ENCODE peak calls at places on chromosomes 16 and 17, in six cellular contexts. L, R, A, G, I and J are unnamed samples.
A peak's percentile ranks its signal among the peaks of the same experiment; 100 is the strongest.

GRCh38 chr17:5050281-5050680 is 15.1 kb upstream of the SLC52A1 start:
- DNase-seq in L (no peak), R (no peak), A (no peak), G (no peak), I (no peak), J (no peak)

GRCh38 chr16:11672206-11673090 is 4.2 kb downstream of the SNN start:
- DNase-seq in L (no peak), R (no peak), A (no peak), G (peak; percentile 38), I (peak; percentile 43), J (peak; percentile 74)

GRCh38 chr17:50169121-50169764 is 3.4 kb downstream of the SGCA start:
- DNase-seq in L (no peak), R (peak; percentile 22), A (peak; percentile 53), G (peak; percentile 53), I (peak; percentile 61), J (no peak)

GRCh38 chr16:1941924-1942809 is 832 bp downstream of the MSRB1 start:
- DNase-seq in L (no peak), R (no peak), A (no peak), G (no peak), I (no peak), J (no peak)

GRCh38 chr17:50080827-50081226 is 14.3 kb upstream of the PDK2 start:
- DNase-seq in L (peak; percentile 55), R (no peak), A (no peak), G (no peak), I (no peak), J (no peak)

GRCh38 chr17:58402047-58402446 is 15.3 kb downstream of the RNF43 start:
- DNase-seq in L (no peak), R (no peak), A (no peak), G (no peak), I (peak; percentile 38), J (no peak)

GRCh38 chr17:51869387-51869786 is 289.1 kb downstream of the CA10 start:
- DNase-seq in L (no peak), R (no peak), A (peak; percentile 12), G (no peak), I (peak; percentile 51), J (no peak)

GRCh38 chr17:9389116-9389515 is 186.5 kb downstream of the STX8 start:
- DNase-seq in L (no peak), R (no peak), A (no peak), G (no peak), I (no peak), J (no peak)

GRCh38 chr17:15185625-15185991 is 79.5 kb downstream of the PMP22 start:
- DNase-seq in L (no peak), R (no peak), A (no peak), G (no peak), I (no peak), J (no peak)

GRCh38 chr17:60524463-60525346 is 1.3 kb downstream of the APPBP2 start:
- DNase-seq in L (no peak), R (no peak), A (no peak), G (no peak), I (no peak), J (no peak)

GRCh38 chr17:3729881-3730280 is 6.2 kb downstream of the HASPIN start:
- DNase-seq in L (no peak), R (no peak), A (no peak), G (no peak), I (no peak), J (no peak)

GRCh38 chr16:84368327-84368996 is at the start of gene ATP2C2:
- DNase-seq in L (no peak), R (no peak), A (no peak), G (no peak), I (no peak), J (no peak)

GRCh38 chr17:10757658-10758057 is 27.8 kb upstream of the TMEM220 start:
- DNase-seq in L (no peak), R (no peak), A (no peak), G (no peak), I (no peak), J (no peak)